ENCODE peak calls at places on chromosomes 5 and 9, in four cellular contexts. I is HepG2, V is breast epithelium, X is GM12878. Y is an unnamed sample.
A peak's percentile ranks its signal among the peaks of the same experiment; 100 is the strongest.

GRCh38 chr5:123610209-123610608 is 98.2 kb downstream of the CSNK1G3 start:
- DNase-seq in I (no peak), V (no peak), X (no peak), Y (no peak)

GRCh38 chr5:119355244-119355635 is 579 bp upstream of the TNFAIP8 start:
- DNase-seq in I (peak; percentile 43), V (no peak), X (no peak), Y (no peak)

GRCh38 chr9:589723-590122 is 251.8 kb upstream of the DMRT1 start:
- DNase-seq in I (no peak), V (peak; percentile 52), X (no peak), Y (peak; percentile 73)

GRCh38 chr9:71806916-71807315 is 38.6 kb upstream of the CEMIP2 start:
- DNase-seq in I (peak; percentile 67), V (peak; percentile 37), X (no peak), Y (peak; percentile 52)

GRCh38 chr9:89023788-89024187 is 32.5 kb downstream of the S1PR3 start:
- DNase-seq in I (no peak), V (no peak), X (no peak), Y (no peak)

GRCh38 chr9:113648586-113648985 is 185.1 kb downstream of the RGS3 start:
- DNase-seq in I (no peak), V (no peak), X (no peak), Y (no peak)

GRCh38 chr5:56700711-56701110 is 114.6 kb upstream of the MAP3K1 start:
- DNase-seq in I (no peak), V (no peak), X (no peak), Y (no peak)

GRCh38 chr5:88681402-88681801 is 201.6 kb downstream of the MEF2C start:
- DNase-seq in I (no peak), V (no peak), X (no peak), Y (no peak)

GRCh38 chr5:151094861-151095260 is 14.0 kb upstream of the TNIP1 start:
- DNase-seq in I (no peak), V (no peak), X (no peak), Y (no peak)

GRCh38 chr5:151097081-151097480 is 16.2 kb upstream of the TNIP1 start:
- DNase-seq in I (no peak), V (no peak), X (no peak), Y (no peak)

GRCh38 chr5:151096001-151096373 is 15.2 kb upstream of the TNIP1 start:
- DNase-seq in I (no peak), V (no peak), X (no peak), Y (no peak)

GRCh38 chr5:151094054-151094858 is 13.4 kb upstream of the TNIP1 start:
- DNase-seq in I (no peak), V (no peak), X (no peak), Y (no peak)

GRCh38 chr5:151095341-151096000 is 14.6 kb upstream of the TNIP1 start:
- DNase-seq in I (no peak), V (no peak), X (no peak), Y (no peak)
- TF ChIP-seq POLR2AphosphoS5 in I (no peak), V (peak; percentile 64), X (peak; percentile 49), Y (no peak)

GRCh38 chr5:12214631-12215030 is 310.4 kb upstream of the CTNND2 start:
- DNase-seq in I (no peak), V (no peak), X (no peak), Y (no peak)
- H3K9me3 ChIP-seq in I (peaks cover 71% of the 10 kb centered on the region), V (peaks cover 19% of the 10 kb centered on the region), X (no peaks in the 10 kb centered on the region), Y (no peaks in the 10 kb centered on the region)

DNA sequence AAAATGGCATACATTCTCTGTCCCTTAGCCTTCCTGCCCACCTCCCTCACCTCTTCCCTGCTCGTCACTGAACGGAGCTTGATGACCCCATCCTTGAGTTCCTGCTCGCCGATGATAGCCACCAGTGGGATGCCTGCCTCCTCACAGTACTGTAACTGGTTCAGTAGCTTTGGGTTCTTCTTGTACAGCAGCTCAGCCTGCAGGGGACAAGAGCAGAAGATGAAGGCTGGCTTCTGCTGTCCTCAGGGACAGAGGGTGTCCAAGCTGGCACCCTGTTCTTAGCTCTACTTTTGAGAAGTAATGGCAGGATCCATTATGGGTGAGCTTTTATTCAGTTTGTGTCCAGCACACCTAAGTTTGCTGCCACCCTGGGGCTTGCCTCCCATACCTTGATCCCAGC is 1.3 kb upstream of the DND1 start:
- DNase-seq in I (no peak), V (no peak), X (no peak), Y (no peak)
- TF ChIP-seq POLR2AphosphoS5 in I (no peak), V (no peak), X (no peak), Y (no peak)

GRCh38 chr5:3377831-3378230 is 217.8 kb upstream of the IRX1 start:
- DNase-seq in I (no peak), V (no peak), X (no peak), Y (no peak)
- H3K9me3 ChIP-seq in I (peaks cover 26% of the 10 kb centered on the region), V (peaks cover 22% of the 10 kb centered on the region), X (no peaks in the 10 kb centered on the region), Y (no peaks in the 10 kb centered on the region)

GRCh38 chr5:150600951-150601773 is 39.3 kb upstream of the SYNPO start:
- DNase-seq in I (no peak), V (no peak), X (no peak), Y (no peak)
- TF ChIP-seq POLR2AphosphoS5 in I (no peak), V (no peak), X (no peak), Y (peak; percentile 64)

GRCh38 chr5:3517331-3517730 is 78.3 kb upstream of the IRX1 start:
- DNase-seq in I (no peak), V (no peak), X (no peak), Y (no peak)

GRCh38 chr5:3522491-3522890 is 73.1 kb upstream of the IRX1 start:
- DNase-seq in I (no peak), V (no peak), X (no peak), Y (no peak)

GRCh38 chr5:3518576-3518975 is 77.1 kb upstream of the IRX1 start:
- DNase-seq in I (no peak), V (no peak), X (no peak), Y (no peak)

GRCh38 chr5:3512291-3512690 is 83.3 kb upstream of the IRX1 start:
- DNase-seq in I (no peak), V (no peak), X (no peak), Y (no peak)

GRCh38 chr5:3518057-3518456 is 77.6 kb upstream of the IRX1 start:
- DNase-seq in I (no peak), V (no peak), X (no peak), Y (no peak)
- H3K9me3 ChIP-seq in I (no peaks in the 10 kb centered on the region), V (no peaks in the 10 kb centered on the region), X (no peaks in the 10 kb centered on the region), Y (no peaks in the 10 kb centered on the region)

GRCh38 chr5:38796000-38796738 is 49.6 kb upstream of the OSMR start:
- DNase-seq in I (no peak), V (peak; percentile 57), X (no peak), Y (no peak)
- TF ChIP-seq POLR2AphosphoS5 in I (no peak), V (peak; percentile 87), X (no peak), Y (no peak)

GRCh38 chr9:40925149-40925548 is 203.3 kb downstream of the FOXD4L6 start:
- DNase-seq in I (no peak), V (no peak), X (no peak), Y (no peak)
- H3K9me3 ChIP-seq in I (peaks cover 6% of the 10 kb centered on the region), V (peaks cover 89% of the 10 kb centered on the region), X (peaks cover 9% of the 10 kb centered on the region), Y (no peaks in the 10 kb centered on the region)

Y was measured in SK-N-MC.